ENCODE peak calls at places on chromosomes 5 and 9, in seven cellular contexts. A is breast epithelium, Q is HCT116, F is cardiac muscle cell, C is prostate gland, J is BE2C, T is colonic mucosa. P is an unnamed sample.
A peak's percentile ranks its signal among the peaks of the same experiment; 100 is the strongest.

GRCh38 chr9:126125177-126125576 is 201.5 kb upstream of the MVB12B start:
- DNase-seq in Q (no peak), J (no peak), C (no peak), F (peak; percentile 15), A (no peak), T (no peak), P (no peak)

GRCh38 chr9:38137342-38137741 is 68.3 kb upstream of the SHB start:
- DNase-seq in A (no peak), Q (no peak), J (no peak), C (no peak), F (no peak), T (no peak), P (no peak)

GRCh38 chr5:139342423-139342723 is 719 bp downstream of the PAIP2 start:
- DNase-seq in A (no peak), T (no peak), Q (no peak), C (no peak), F (no peak), J (no peak), P (no peak)

GRCh38 chr5:55438931-55439477 is 95.8 kb downstream of the PLPP1 start:
- DNase-seq in C (no peak), A (peak; percentile 79), T (no peak), J (no peak), Q (no peak), F (peak; percentile 76), P (no peak)

GRCh38 chr5:95238560-95239325 is 46.2 kb downstream of the MCTP1 start:
- DNase-seq in T (no peak), J (no peak), A (no peak), Q (no peak), C (no peak), F (peak; percentile 26), P (no peak)

GRCh38 chr9:99019523-99020331 is 76.0 kb downstream of the COL15A1 start:
- DNase-seq in F (peak; percentile 95), C (no peak), Q (no peak), J (no peak), T (no peak), A (no peak), P (no peak)

GRCh38 chr5:136016945-136017530 is 11.8 kb upstream of the TGFBI start:
- DNase-seq in J (peak; percentile 76), Q (peak; percentile 98), C (no peak), F (peak; percentile 81), T (no peak), A (no peak), P (no peak)

GRCh38 chr9:20570756-20571155 is 51.5 kb downstream of the MLLT3 start:
- DNase-seq in A (no peak), J (no peak), F (peak; percentile 54), Q (no peak), T (no peak), C (no peak), P (no peak)

GRCh38 chr5:135318924-135319323 is 80.1 kb downstream of the MACROH2A1 start:
- DNase-seq in F (no peak), A (no peak), J (no peak), Q (no peak), C (no peak), T (no peak), P (no peak)

GRCh38 chr5:126097881-126098280 is 325.3 kb upstream of the GRAMD2B start:
- DNase-seq in T (no peak), J (no peak), F (no peak), Q (no peak), A (no peak), C (no peak), P (no peak)

GRCh38 chr9:127783111-127783621 is 2.7 kb upstream of the CDK9 start:
- DNase-seq in C (no peak), J (no peak), A (peak; percentile 42), Q (no peak), T (peak; percentile 58), F (no peak), P (peak; percentile 88)

GRCh38 chr9:123569343-123569694 is 213.3 kb downstream of the CRB2 start:
- DNase-seq in F (no peak), A (no peak), J (no peak), T (no peak), Q (no peak), C (peak; percentile 31), P (no peak)

GRCh38 chr5:171850354-171850947 is 64.8 kb downstream of the SMIM23 start:
- DNase-seq in Q (peak; percentile 31), J (peak; percentile 30), C (no peak), F (peak; percentile 26), T (no peak), A (no peak), P (no peak)

GRCh38 chr9:8241201-8241600 is 441.6 kb upstream of the DMAC1 start:
- DNase-seq in C (no peak), A (no peak), F (no peak), T (no peak), Q (no peak), J (no peak), P (no peak)

GRCh38 chr9:116336133-116336862 is 182.7 kb downstream of the PAPPA start:
- DNase-seq in C (no peak), T (no peak), F (peak; percentile 75), A (no peak), J (no peak), Q (no peak), P (no peak)

GRCh38 chr5:100424787-100425186 is 110.4 kb upstream of the FAM174A start:
- DNase-seq in C (no peak), J (no peak), F (no peak), Q (no peak), T (no peak), A (no peak), P (no peak)

GRCh38 chr9:68443560-68443959 is 87.1 kb downstream of the PGM5 start:
- DNase-seq in J (no peak), T (no peak), A (no peak), Q (no peak), F (no peak), C (no peak), P (no peak)

GRCh38 chr5:139273572-139274264 is 19.8 kb upstream of the MATR3 start:
- DNase-seq in T (peak; percentile 93), A (peak; percentile 57), Q (peak; percentile 74), F (peak; percentile 91), J (peak; percentile 94), C (peak; percentile 68), P (peak; percentile 87)

GRCh38 chr9:136326061-136326776 is 1.1 kb upstream of the GPSM1 start:
- DNase-seq in J (peak; percentile 68), T (no peak), C (no peak), A (no peak), Q (no peak), F (peak; percentile 74), P (no peak)

GRCh38 chr9:1256178-1256577 is 206.0 kb downstream of the DMRT2 start:
- DNase-seq in J (no peak), T (no peak), Q (no peak), A (no peak), F (no peak), C (no peak), P (no peak)

DNA sequence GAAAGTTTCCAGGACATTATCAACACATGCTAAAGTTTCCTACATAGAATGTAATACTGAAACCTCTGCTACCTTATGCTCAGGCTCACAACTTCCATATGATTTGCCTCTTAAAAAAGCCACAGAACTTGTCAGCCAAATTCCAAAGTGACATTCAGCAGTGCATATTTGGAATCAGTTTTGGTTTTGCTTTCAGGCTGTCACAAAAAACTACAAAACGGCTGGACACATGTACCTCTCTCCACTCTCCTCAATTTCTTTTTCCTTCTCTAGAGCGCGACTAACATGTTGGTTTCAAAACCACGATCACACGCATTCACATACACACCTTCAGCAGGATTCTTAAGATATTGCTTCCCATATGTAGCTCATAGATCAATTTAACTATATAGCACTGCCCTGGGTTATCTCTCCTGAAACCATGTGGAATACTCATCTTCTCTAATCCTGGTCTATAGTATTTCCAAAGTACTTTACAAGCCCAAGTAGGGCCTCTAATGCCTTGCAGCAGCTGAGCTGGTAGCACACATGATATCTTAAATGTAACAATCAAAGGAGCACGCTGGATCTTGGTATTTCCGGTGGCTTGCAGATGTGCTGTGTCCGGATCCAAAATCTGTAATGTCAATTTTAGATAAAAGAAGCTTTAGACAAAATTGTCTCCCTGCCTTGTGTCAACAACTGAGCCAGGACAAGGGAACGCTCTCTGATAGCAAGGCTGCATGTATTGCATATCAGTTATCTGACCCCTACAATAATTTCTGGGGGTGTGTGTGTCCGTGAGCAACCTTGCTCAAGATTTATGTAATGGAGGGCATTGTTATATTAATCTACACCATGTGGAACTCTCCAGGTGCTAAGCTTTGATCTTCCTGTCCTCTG is 203.2 kb downstream of the DMRT2 start:
- DNase-seq in A (no peak), F (peak; percentile 6), J (no peak), C (no peak), Q (no peak), T (no peak), P (no peak)
- H3K9me3 ChIP-seq in A (no peaks in the 10 kb centered on the region), F (no peaks in the 10 kb centered on the region), J (no peaks in the 10 kb centered on the region), C (no peaks in the 10 kb centered on the region), Q (peaks cover 22% of the 10 kb centered on the region), T (no peaks in the 10 kb centered on the region), P (no peaks in the 10 kb centered on the region)

GRCh38 chr5:67141644-67142043 is 55.0 kb downstream of the CD180 start:
- DNase-seq in J (no peak), Q (no peak), A (no peak), F (no peak), C (no peak), T (no peak), P (no peak)

GRCh38 chr5:67146574-67146973 is 50.0 kb downstream of the CD180 start:
- DNase-seq in J (no peak), F (peak; percentile 49), Q (no peak), T (no peak), C (no peak), A (no peak), P (no peak)

GRCh38 chr5:67142816-67143215 is 53.8 kb downstream of the CD180 start:
- DNase-seq in T (no peak), A (no peak), F (no peak), C (no peak), J (no peak), Q (no peak), P (no peak)

GRCh38 chr5:67144183-67144639 is 52.4 kb downstream of the CD180 start:
- DNase-seq in Q (no peak), T (no peak), C (no peak), A (no peak), J (no peak), F (no peak), P (no peak)

GRCh38 chr5:67143549-67143948 is 53.0 kb downstream of the CD180 start:
- DNase-seq in A (no peak), T (no peak), F (no peak), J (no peak), C (no peak), Q (no peak), P (no peak)
- H3K4me1 ChIP-seq in A (no peaks in the 10 kb centered on the region), T (no peaks in the 10 kb centered on the region), F (peaks cover 22% of the 10 kb centered on the region), J (no peaks in the 10 kb centered on the region), C (no peaks in the 10 kb centered on the region), Q (no peaks in the 10 kb centered on the region), P (no peaks in the 10 kb centered on the region)

GRCh38 chr9:88421348-88421747 is 33.1 kb downstream of the SPIN1 start:
- DNase-seq in J (no peak), A (no peak), F (no peak), T (no peak), Q (no peak), C (no peak), P (no peak)
- H3K9me3 ChIP-seq in J (no peaks in the 10 kb centered on the region), A (peaks cover 13% of the 10 kb centered on the region), F (no peaks in the 10 kb centered on the region), T (no peaks in the 10 kb centered on the region), Q (peaks cover 23% of the 10 kb centered on the region), C (no peaks in the 10 kb centered on the region), P (peaks cover 4% of the 10 kb centered on the region)

DNA sequence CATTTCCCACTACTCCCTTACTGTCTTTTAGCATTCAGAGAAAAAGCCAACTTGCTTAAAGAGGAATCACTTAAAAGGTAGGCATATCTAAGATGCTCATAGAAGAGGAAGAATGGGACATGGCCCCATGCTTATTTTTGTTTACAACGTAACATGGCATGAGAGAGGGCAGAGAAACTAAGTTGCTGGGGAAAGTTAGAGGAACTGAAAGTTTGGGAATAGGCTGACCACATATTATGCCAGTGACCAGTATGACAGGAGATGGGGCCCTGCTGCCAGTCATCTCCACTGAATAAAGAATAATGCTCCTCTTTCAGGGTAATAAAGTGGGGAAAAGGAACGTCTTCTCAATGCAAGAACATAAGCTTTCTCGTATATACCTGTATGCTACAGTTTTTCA is 1.9 kb downstream of the PLPP6 start:
- DNase-seq in T (no peak), J (no peak), A (no peak), Q (no peak), C (no peak), F (no peak), P (no peak)
- H3K4me1 ChIP-seq in T (no peaks in the 10 kb centered on the region), J (no peaks in the 10 kb centered on the region), A (peaks cover 11% of the 10 kb centered on the region), Q (peaks cover 17% of the 10 kb centered on the region), C (peaks cover 8% of the 10 kb centered on the region), F (peaks cover 11% of the 10 kb centered on the region), P (peaks cover 57% of the 10 kb centered on the region)